ENCODE peak calls at places on chromosomes 4 and X, in eight cellular contexts. O is mucosa of descending colon, V is fibroblast of lung, L is AG09309, B is fibroblast of the aortic adventitia, I is GM23248, W is cardiac fibroblast, N is HFF-Myc. X is an unnamed sample.

GRCh38 chrX:74419861-74420193 is 1.5 kb upstream of the SLC16A2 start:
- DNase-seq in W (peak), V (peak), B (no peak), L (no peak), O (no peak), I (peak), N (no peak), X (no peak)

GRCh38 chr4:47567511-47567910 is 82.4 kb downstream of the ATP10D start:
- DNase-seq in O (no peak), N (no peak), I (peak), L (no peak), B (no peak), W (no peak), V (no peak), X (no peak)

GRCh38 chrX:12984629-12985303 is 9.9 kb downstream of the TMSB4X start:
- DNase-seq in L (no peak), W (peak), I (peak), O (no peak), V (peak), B (peak), N (no peak), X (no peak)

GRCh38 chrX:129649268-129650182 is 5.2 kb downstream of the APLN start:
- DNase-seq in W (no peak), L (no peak), O (no peak), B (peak), V (peak), N (no peak), I (peak), X (no peak)

GRCh38 chrX:135625995-135626394 is 87.4 kb upstream of the CT45A1 start:
- DNase-seq in V (no peak), L (no peak), N (no peak), O (no peak), W (peak), I (peak), B (peak), X (no peak)

GRCh38 chr4:79300280-79300679 is 25.6 kb downstream of the NAA11 start:
- DNase-seq in B (no peak), N (no peak), I (no peak), O (no peak), L (no peak), V (no peak), W (no peak), X (no peak)

GRCh38 chrX:118974088-118974907 is at the start of gene LONRF3:
- DNase-seq in I (peak), B (peak), W (peak), O (peak), N (no peak), L (no peak), V (peak), X (peak)

GRCh38 chr4:52096048-52096447 is 44.9 kb downstream of the SPATA18 start:
- DNase-seq in L (no peak), B (peak), V (peak), W (no peak), O (no peak), N (no peak), I (peak), X (no peak)

GRCh38 chrX:66408507-66408906 is 230.4 kb downstream of the EDA2R start:
- DNase-seq in O (no peak), I (no peak), N (no peak), B (no peak), L (no peak), W (no peak), V (no peak), X (no peak)

GRCh38 chrX:148522006-148522405 is 21.6 kb downstream of the AFF2 start:
- DNase-seq in W (no peak), B (no peak), O (no peak), L (no peak), V (no peak), I (no peak), N (no peak), X (no peak)

GRCh38 chrX:124791492-124792095 is 445.2 kb downstream of the SH2D1A start:
- DNase-seq in O (no peak), L (no peak), N (no peak), V (no peak), I (no peak), B (no peak), W (no peak), X (no peak)

GRCh38 chrX:16196829-16197228 is 29.5 kb downstream of the MAGEB17 start:
- DNase-seq in I (no peak), W (no peak), V (no peak), O (no peak), N (no peak), L (no peak), B (no peak), X (no peak)

GRCh38 chrX:20538974-20539373 is 272.3 kb upstream of the RPS6KA3 start:
- DNase-seq in W (no peak), I (no peak), V (no peak), B (no peak), N (no peak), L (no peak), O (no peak), X (no peak)

GRCh38 chrX:136822337-136823095 is 41.8 kb upstream of the ARHGEF6 start:
- DNase-seq in N (no peak), V (no peak), O (no peak), B (no peak), L (no peak), W (peak), I (no peak), X (no peak)

GRCh38 chr4:98828801-98829200 is 100.1 kb downstream of the EIF4E start:
- DNase-seq in N (no peak), L (no peak), I (peak), V (peak), W (no peak), B (no peak), O (no peak), X (no peak)

GRCh38 chr4:180767330-180767729 is 1475.9 kb upstream of the TENM3 start:
- DNase-seq in L (no peak), I (no peak), O (no peak), B (no peak), N (no peak), V (no peak), W (no peak), X (no peak)

GRCh38 chrX:350534-351321 is 32.1 kb upstream of the GTPBP6 start:
- DNase-seq in L (no peak), N (no peak), V (no peak), W (no peak), B (no peak), O (peak), I (no peak), X (peak)

GRCh38 chr4:136664988-136665387 is 867.3 kb downstream of the PCDH18 start:
- DNase-seq in V (peak), I (no peak), B (no peak), O (no peak), L (no peak), W (no peak), N (no peak), X (no peak)

GRCh38 chr4:84089652-84090437 is 409.2 kb downstream of the NKX6-1 start:
- DNase-seq in B (no peak), L (no peak), W (no peak), V (no peak), O (no peak), I (no peak), N (no peak), X (no peak)

GRCh38 chrX:31266172-31267076 is 194.6 kb upstream of the FTHL17 start:
- DNase-seq in L (no peak), N (no peak), V (peak), W (peak), O (peak), I (peak), B (no peak), X (peak)

GRCh38 chrX:13752646-13753045 is 18.1 kb downstream of the OFD1 start:
- DNase-seq in N (no peak), B (no peak), V (no peak), I (no peak), O (no peak), W (no peak), L (no peak), X (no peak)

GRCh38 chr4:183154701-183155391 is 55.8 kb downstream of the WWC2 start:
- DNase-seq in W (no peak), N (no peak), I (no peak), B (no peak), V (peak), O (no peak), L (no peak), X (peak)

GRCh38 chrX:154539077-154539476 is 7.6 kb downstream of the G6PD start:
- DNase-seq in B (no peak), N (no peak), W (no peak), I (no peak), L (no peak), V (no peak), O (no peak), X (no peak)

GRCh38 chr4:75696036-75696435 is 22.8 kb upstream of the G3BP2 start:
- DNase-seq in B (no peak), I (no peak), O (no peak), W (no peak), N (no peak), L (no peak), V (no peak), X (no peak)

GRCh38 chr4:15341022-15341732 is 86.7 kb upstream of the C1QTNF7 start:
- DNase-seq in O (no peak), I (no peak), B (no peak), W (no peak), L (no peak), V (no peak), N (no peak), X (no peak)

GRCh38 chr4:80263541-80264351 is 2.7 kb upstream of the FGF5 start:
- DNase-seq in V (no peak), O (no peak), I (no peak), W (no peak), B (no peak), L (no peak), N (no peak), X (no peak)

GRCh38 chr4:4752576-4753401 is 106.7 kb upstream of the MSX1 start:
- DNase-seq in W (no peak), I (no peak), N (peak), B (no peak), V (no peak), L (peak), O (no peak), X (no peak)

GRCh38 chrX:107450823-107451509 is 1.5 kb downstream of the FRMPD3 start:
- DNase-seq in I (peak), B (no peak), V (no peak), L (no peak), N (no peak), W (no peak), O (no peak), X (no peak)

GRCh38 chr4:6493668-6494304 is 21.4 kb upstream of the PPP2R2C start:
- DNase-seq in N (no peak), I (peak), O (no peak), W (peak), B (peak), L (no peak), V (peak), X (no peak)

GRCh38 chr4:184392321-184392720 is 82.0 kb downstream of the IRF2 start:
- DNase-seq in B (no peak), L (no peak), N (no peak), I (no peak), W (no peak), V (no peak), O (no peak), X (no peak)

GRCh38 chr4:186882293-186882692 is 158.6 kb upstream of the FAT1 start:
- DNase-seq in I (no peak), O (no peak), W (no peak), B (no peak), L (no peak), N (no peak), V (peak), X (no peak)

GRCh38 chrX:53686151-53686885 is at the start of gene HUWE1:
- DNase-seq in O (peak), W (peak), I (peak), N (no peak), B (peak), V (peak), L (no peak), X (peak)

DNA sequence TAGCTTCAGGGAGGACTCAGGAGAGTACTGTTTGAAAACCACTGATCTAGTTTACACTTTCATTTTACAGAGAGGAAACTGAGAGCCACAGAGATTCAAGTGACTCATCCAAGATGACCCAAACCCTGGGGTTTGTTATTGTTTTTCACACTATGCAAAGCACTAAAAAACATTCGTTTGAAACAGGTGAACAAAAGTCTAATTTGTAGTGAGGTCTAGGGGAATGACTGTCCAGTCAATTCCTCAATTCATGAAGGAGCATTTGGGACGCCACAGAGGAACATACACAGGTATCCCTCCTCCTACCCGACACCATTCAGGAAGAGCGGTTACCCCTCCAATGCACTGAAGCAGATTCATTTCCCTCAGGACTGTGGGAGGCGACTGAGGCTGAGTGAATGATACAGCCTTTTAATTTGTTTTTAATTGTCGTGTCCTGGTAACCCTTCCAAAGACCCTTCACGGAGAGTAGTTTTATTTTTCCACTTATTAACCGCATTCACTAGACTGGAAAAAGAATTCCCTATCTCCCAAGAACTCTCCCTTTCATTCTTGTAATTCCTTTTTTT is 30.3 kb downstream of the TLR10 start:
- DNase-seq in V (peak), B (no peak), I (peak), N (no peak), L (no peak), W (peak), O (no peak), X (no peak)
- H3K4me3 ChIP-seq in V (no peak), B (no peak), I (peak), N (no peak), L (no peak), W (peak), O (no peak), X (peak)

GRCh38 chrX:106177982-106178321 is 9.8 kb downstream of the PWWP3B start:
- DNase-seq in O (no peak), I (no peak), N (no peak), L (no peak), V (no peak), W (no peak), B (no peak), X (no peak)
- H3K4me3 ChIP-seq in O (no peak), I (no peak), N (no peak), L (no peak), V (no peak), W (no peak), B (no peak), X (peak)

DNA sequence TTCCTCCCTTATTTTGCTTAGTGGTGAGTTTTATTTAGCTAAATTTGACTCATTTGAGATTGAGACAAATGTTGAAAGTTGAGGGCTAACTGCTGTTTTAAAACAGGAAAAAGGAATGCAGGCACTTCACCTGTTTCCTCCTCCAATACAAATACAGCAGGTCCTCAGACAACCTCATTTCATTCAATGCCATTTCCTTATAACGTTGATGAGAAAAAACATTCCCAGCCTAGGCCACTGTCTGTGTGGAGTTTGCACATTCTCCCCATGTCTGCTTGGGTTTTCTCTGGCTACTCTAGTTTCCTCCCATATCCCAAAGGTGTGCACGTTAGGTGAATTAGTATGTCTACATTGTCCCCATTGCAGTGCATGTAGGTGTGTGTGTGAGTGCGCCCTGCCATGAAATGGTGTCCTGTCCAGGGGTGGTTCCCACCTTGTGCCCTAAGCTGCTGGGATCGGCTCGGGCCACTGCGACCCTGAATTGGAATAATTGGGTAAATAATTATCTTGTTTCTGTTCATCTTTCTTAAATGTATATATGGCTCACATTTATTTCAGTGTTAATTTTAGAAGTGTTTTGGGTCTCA is 21.9 kb downstream of the SMAD1 start:
- DNase-seq in I (no peak), N (no peak), B (no peak), L (no peak), W (no peak), V (no peak), O (no peak), X (no peak)
- H3K4me3 ChIP-seq in I (no peak), N (no peak), B (no peak), L (no peak), W (no peak), V (no peak), O (no peak), X (no peak)

GRCh38 chrX:133699023-133699728 is 283.9 kb upstream of the GPC4 start:
- DNase-seq in B (no peak), W (no peak), L (no peak), I (no peak), N (no peak), O (no peak), V (no peak), X (no peak)

GRCh38 chrX:133698298-133698697 is 283.0 kb upstream of the GPC4 start:
- DNase-seq in L (no peak), O (no peak), W (peak), B (peak), V (peak), I (peak), N (no peak), X (no peak)

GRCh38 chrX:133702230-133702629 is 283.2 kb downstream of the GPC3 start:
- DNase-seq in B (no peak), O (no peak), I (no peak), W (no peak), L (no peak), V (no peak), N (no peak), X (no peak)

DNA sequence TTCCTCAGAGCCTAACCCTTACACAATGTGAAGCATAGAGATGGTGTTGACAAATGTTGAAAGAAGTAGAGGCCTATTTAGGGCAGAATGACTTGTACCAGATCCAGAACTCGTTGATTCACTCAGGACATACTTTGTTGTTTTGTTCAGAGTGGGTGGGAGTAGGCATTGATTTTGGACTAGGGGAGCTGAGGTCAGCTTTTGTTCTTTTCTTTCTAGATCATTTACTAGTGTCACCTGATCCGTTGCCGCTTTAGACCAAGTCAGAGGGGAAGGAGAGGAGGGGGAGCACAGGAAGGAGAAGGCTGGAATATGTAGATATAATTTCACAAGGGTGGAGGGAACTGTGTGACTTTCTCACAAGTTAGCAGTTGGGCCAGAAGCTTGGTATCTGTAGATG is 282.4 kb upstream of the GPC4 start:
- DNase-seq in N (no peak), L (no peak), I (peak), W (no peak), O (no peak), V (no peak), B (no peak), X (no peak)
- H3K4me3 ChIP-seq in N (no peak), L (no peak), I (no peak), W (no peak), O (no peak), V (no peak), B (no peak), X (no peak)

GRCh38 chrX:40105791-40106676 is 8.3 kb upstream of the BCOR start:
- DNase-seq in I (peak), V (peak), O (peak), B (no peak), W (peak), L (no peak), N (no peak), X (peak)

GRCh38 chrX:40102393-40103381 is 4.9 kb upstream of the BCOR start:
- DNase-seq in L (no peak), W (no peak), N (no peak), V (no peak), B (no peak), O (no peak), I (no peak), X (no peak)

GRCh38 chrX:40105016-40105790 is 7.4 kb upstream of the BCOR start:
- DNase-seq in O (peak), W (peak), L (no peak), V (peak), N (no peak), B (no peak), I (peak), X (peak)

GRCh38 chrX:40104649-40105015 is 6.9 kb upstream of the BCOR start:
- DNase-seq in L (no peak), I (peak), W (peak), O (peak), B (peak), N (no peak), V (peak), X (peak)

DNA sequence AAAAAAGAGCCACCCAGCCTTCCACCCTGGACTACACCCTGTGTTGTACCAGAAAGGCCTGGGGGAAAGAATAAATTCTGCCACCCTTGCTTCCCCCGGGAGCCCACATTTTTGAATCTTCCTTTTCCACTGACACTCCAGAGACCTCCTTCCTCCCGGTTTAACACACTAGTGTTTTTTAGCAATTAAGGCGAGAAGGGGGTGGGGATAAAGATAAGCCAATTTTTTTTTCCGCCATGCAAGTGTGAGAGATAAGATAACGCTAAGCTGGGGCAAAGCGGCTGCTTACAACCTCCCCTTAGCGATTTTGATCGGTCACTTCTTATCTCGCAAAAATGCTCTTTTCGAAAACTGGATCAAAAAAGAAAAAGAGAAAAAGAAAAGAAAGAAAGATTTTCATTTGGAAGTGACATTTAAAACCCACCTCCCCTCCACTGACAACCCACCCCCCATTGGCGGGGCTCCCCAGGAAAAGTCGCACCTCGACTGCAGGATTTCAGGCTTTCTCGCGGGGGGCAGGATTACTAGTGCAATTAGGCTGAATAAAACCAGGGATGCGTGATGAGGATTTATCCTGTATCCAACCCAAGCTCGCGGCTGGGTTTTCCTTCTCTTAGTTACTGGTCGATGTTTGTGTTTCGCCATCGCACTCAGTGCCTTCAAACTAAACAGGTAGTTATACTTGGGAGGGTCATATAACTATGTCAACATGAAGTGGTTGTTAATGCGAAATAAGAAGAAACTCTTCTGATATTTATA is 6.0 kb upstream of the BCOR start:
- DNase-seq in L (no peak), B (no peak), V (no peak), I (no peak), O (no peak), W (no peak), N (no peak), X (no peak)
- H3K4me3 ChIP-seq in L (no peak), B (no peak), V (no peak), I (no peak), O (no peak), W (no peak), N (no peak), X (no peak)

DNA sequence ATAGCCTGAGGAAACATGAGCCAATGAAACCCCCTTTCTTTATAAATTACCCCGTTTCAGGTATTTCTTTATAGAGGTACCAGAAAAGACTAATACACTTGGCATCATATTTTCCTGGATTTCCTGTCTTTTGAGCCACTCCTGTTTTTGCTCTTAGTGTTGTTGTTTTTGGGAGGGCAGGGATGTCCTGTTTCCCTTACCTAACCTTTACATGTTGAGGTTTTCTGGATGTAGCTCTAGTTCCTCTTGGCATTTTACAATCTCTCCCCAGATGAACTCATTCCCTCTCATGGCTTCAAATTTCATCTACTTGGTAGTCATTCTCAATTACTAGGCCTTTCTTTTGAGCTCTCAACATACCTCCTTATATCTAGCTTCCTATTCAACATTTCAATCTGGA is 104.1 kb upstream of the MAB21L2 start:
- DNase-seq in O (no peak), V (no peak), I (no peak), B (no peak), L (no peak), N (no peak), W (no peak), X (no peak)
- H3K4me3 ChIP-seq in O (no peak), V (no peak), I (no peak), B (no peak), L (no peak), N (no peak), W (no peak), X (no peak)